ENCODE peak calls at places on chromosomes 11 and 22, in nine cellular contexts. One of them, this sample, is unnamed.

GRCh38 chr11:129446572-129446971 is 70.9 kb downstream of the BARX2 start:
- DNase-seq in K562: no peak
- DNase-seq in A549: no peak
- DNase-seq in GM12878: no peak
- DNase-seq in ovary: no peak
- DNase-seq in tibial nerve: no peak
- DNase-seq in upper lobe of left lung: no peak
- DNase-seq in stomach: no peak
- DNase-seq in SK-N-SH: no peak
- DNase-seq in this sample: no peak

GRCh38 chr11:86696004-86696403 is 23.6 kb upstream of the ME3 start:
- DNase-seq in ovary: no peak
- DNase-seq in SK-N-SH: no peak
- DNase-seq in stomach: no peak
- DNase-seq in tibial nerve: no peak
- DNase-seq in K562: no peak
- DNase-seq in upper lobe of left lung: no peak
- DNase-seq in GM12878: no peak
- DNase-seq in A549: peak
- DNase-seq in this sample: no peak

GRCh38 chr11:16924826-16925494 is 89.3 kb downstream of the PLEKHA7 start:
- DNase-seq in GM12878: no peak
- DNase-seq in A549: peak
- DNase-seq in K562: no peak
- DNase-seq in tibial nerve: no peak
- DNase-seq in upper lobe of left lung: peak
- DNase-seq in stomach: peak
- DNase-seq in SK-N-SH: peak
- DNase-seq in ovary: peak
- DNase-seq in this sample: peak

GRCh38 chr11:69088676-69089146 is 40.0 kb downstream of the TPCN2 start:
- DNase-seq in K562: peak
- DNase-seq in stomach: peak
- DNase-seq in A549: peak
- DNase-seq in GM12878: peak
- DNase-seq in upper lobe of left lung: peak
- DNase-seq in tibial nerve: peak
- DNase-seq in ovary: peak
- DNase-seq in SK-N-SH: peak
- DNase-seq in this sample: peak

GRCh38 chr11:85694385-85694980 is 8.5 kb upstream of the CCDC89 start:
- DNase-seq in K562: no peak
- DNase-seq in ovary: no peak
- DNase-seq in stomach: no peak
- DNase-seq in upper lobe of left lung: no peak
- DNase-seq in GM12878: no peak
- DNase-seq in A549: peak
- DNase-seq in SK-N-SH: peak
- DNase-seq in tibial nerve: no peak
- DNase-seq in this sample: no peak

GRCh38 chr11:27161071-27161470 is 120.5 kb downstream of the BBOX1 start:
- DNase-seq in stomach: no peak
- DNase-seq in K562: no peak
- DNase-seq in SK-N-SH: no peak
- DNase-seq in ovary: no peak
- DNase-seq in GM12878: no peak
- DNase-seq in tibial nerve: no peak
- DNase-seq in upper lobe of left lung: no peak
- DNase-seq in A549: no peak
- DNase-seq in this sample: no peak

GRCh38 chr11:75193711-75194110 is 42.8 kb downstream of the SLCO2B1 start:
- DNase-seq in stomach: no peak
- DNase-seq in upper lobe of left lung: no peak
- DNase-seq in A549: no peak
- DNase-seq in GM12878: no peak
- DNase-seq in ovary: no peak
- DNase-seq in K562: no peak
- DNase-seq in tibial nerve: no peak
- DNase-seq in SK-N-SH: no peak
- DNase-seq in this sample: peak

GRCh38 chr11:118883368-118884071 is at the start of gene CXCR5:
- DNase-seq in stomach: no peak
- DNase-seq in K562: no peak
- DNase-seq in tibial nerve: no peak
- DNase-seq in ovary: no peak
- DNase-seq in A549: no peak
- DNase-seq in upper lobe of left lung: no peak
- DNase-seq in SK-N-SH: no peak
- DNase-seq in GM12878: no peak
- DNase-seq in this sample: no peak

GRCh38 chr11:134636071-134636470 is 224.0 kb upstream of the B3GAT1 start:
- DNase-seq in SK-N-SH: no peak
- DNase-seq in GM12878: no peak
- DNase-seq in ovary: no peak
- DNase-seq in stomach: no peak
- DNase-seq in tibial nerve: no peak
- DNase-seq in upper lobe of left lung: no peak
- DNase-seq in K562: no peak
- DNase-seq in A549: no peak
- DNase-seq in this sample: no peak

GRCh38 chr11:93498099-93499040 is 44.8 kb downstream of the SMCO4 start:
- DNase-seq in ovary: no peak
- DNase-seq in GM12878: no peak
- DNase-seq in SK-N-SH: no peak
- DNase-seq in upper lobe of left lung: no peak
- DNase-seq in stomach: no peak
- DNase-seq in A549: peak
- DNase-seq in tibial nerve: no peak
- DNase-seq in K562: no peak
- DNase-seq in this sample: no peak

GRCh38 chr11:48307760-48308386 is 1.9 kb downstream of the OR4S1 start:
- DNase-seq in tibial nerve: peak
- DNase-seq in GM12878: no peak
- DNase-seq in upper lobe of left lung: peak
- DNase-seq in K562: peak
- DNase-seq in stomach: peak
- DNase-seq in SK-N-SH: peak
- DNase-seq in A549: peak
- DNase-seq in ovary: no peak
- DNase-seq in this sample: no peak

GRCh38 chr11:96481204-96481603 is 91.4 kb downstream of the JRKL start:
- DNase-seq in ovary: no peak
- DNase-seq in upper lobe of left lung: no peak
- DNase-seq in K562: no peak
- DNase-seq in SK-N-SH: no peak
- DNase-seq in tibial nerve: no peak
- DNase-seq in stomach: no peak
- DNase-seq in GM12878: no peak
- DNase-seq in A549: no peak
- DNase-seq in this sample: no peak

GRCh38 chr11:69301491-69302401 is 7.8 kb downstream of the MYEOV start:
- DNase-seq in SK-N-SH: peak
- DNase-seq in stomach: peak
- DNase-seq in K562: peak
- DNase-seq in tibial nerve: no peak
- DNase-seq in A549: peak
- DNase-seq in GM12878: no peak
- DNase-seq in upper lobe of left lung: peak
- DNase-seq in ovary: no peak
- DNase-seq in this sample: no peak

GRCh38 chr11:76721755-76722677 is 51.5 kb upstream of the LRRC32 start:
- DNase-seq in GM12878: no peak
- DNase-seq in K562: peak
- DNase-seq in stomach: peak
- DNase-seq in upper lobe of left lung: peak
- DNase-seq in tibial nerve: peak
- DNase-seq in ovary: peak
- DNase-seq in SK-N-SH: peak
- DNase-seq in A549: peak
- DNase-seq in this sample: peak

GRCh38 chr11:132779487-132779886 is 752.8 kb downstream of the OPCML start:
- DNase-seq in A549: no peak
- DNase-seq in tibial nerve: no peak
- DNase-seq in upper lobe of left lung: no peak
- DNase-seq in GM12878: no peak
- DNase-seq in ovary: no peak
- DNase-seq in K562: no peak
- DNase-seq in SK-N-SH: no peak
- DNase-seq in stomach: no peak
- DNase-seq in this sample: no peak

GRCh38 chr11:66875376-66875775 is 18.5 kb downstream of the LRFN4 start:
- DNase-seq in ovary: no peak
- DNase-seq in GM12878: no peak
- DNase-seq in SK-N-SH: no peak
- DNase-seq in stomach: no peak
- DNase-seq in upper lobe of left lung: no peak
- DNase-seq in A549: no peak
- DNase-seq in K562: no peak
- DNase-seq in tibial nerve: no peak
- DNase-seq in this sample: no peak

DNA sequence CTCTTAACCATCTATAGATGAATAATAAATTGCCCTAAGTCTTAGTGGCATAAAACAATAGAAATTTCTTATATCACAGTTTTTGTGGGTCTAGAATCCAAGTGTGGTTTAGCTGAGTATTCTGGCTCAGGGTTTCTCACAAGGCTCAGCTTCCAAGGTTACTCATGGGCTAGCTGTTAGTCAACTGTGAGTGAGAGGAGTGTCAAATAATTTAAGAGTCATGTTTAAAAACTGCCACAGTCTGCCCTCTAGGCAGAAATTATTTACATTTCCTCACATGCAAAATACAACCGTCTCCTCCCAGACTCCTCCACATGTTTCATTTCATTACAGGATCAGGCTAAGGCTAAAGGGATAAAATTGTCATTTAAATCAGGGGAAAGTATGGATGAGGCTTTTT is 324.2 kb downstream of the DYNC2H1 start:
- DNase-seq in upper lobe of left lung: no peak
- DNase-seq in ovary: no peak
- DNase-seq in stomach: no peak
- DNase-seq in GM12878: no peak
- DNase-seq in tibial nerve: no peak
- DNase-seq in A549: peak
- DNase-seq in SK-N-SH: no peak
- DNase-seq in K562: no peak
- DNase-seq in this sample: no peak
- TF ChIP-seq EP300 in upper lobe of left lung: no peak
- TF ChIP-seq EP300 in ovary: no peak
- TF ChIP-seq EP300 in stomach: no peak
- TF ChIP-seq EP300 in GM12878: no peak
- TF ChIP-seq EP300 in tibial nerve: no peak
- TF ChIP-seq EP300 in A549: no peak
- TF ChIP-seq EP300 in SK-N-SH: no peak
- TF ChIP-seq EP300 in K562: no peak
- TF ChIP-seq EP300 in this sample: no peak

GRCh38 chr11:83508804-83509203 is 222.6 kb upstream of the CCDC90B start:
- DNase-seq in upper lobe of left lung: peak
- DNase-seq in SK-N-SH: no peak
- DNase-seq in stomach: no peak
- DNase-seq in GM12878: no peak
- DNase-seq in K562: no peak
- DNase-seq in ovary: no peak
- DNase-seq in A549: no peak
- DNase-seq in tibial nerve: no peak
- DNase-seq in this sample: no peak
- TF ChIP-seq EP300 in upper lobe of left lung: no peak
- TF ChIP-seq EP300 in SK-N-SH: no peak
- TF ChIP-seq EP300 in stomach: no peak
- TF ChIP-seq EP300 in GM12878: no peak
- TF ChIP-seq EP300 in K562: no peak
- TF ChIP-seq EP300 in ovary: no peak
- TF ChIP-seq EP300 in A549: no peak
- TF ChIP-seq EP300 in tibial nerve: no peak
- TF ChIP-seq EP300 in this sample: no peak

GRCh38 chr22:25080855-25081254 is 118.8 kb upstream of the CRYBB3 start:
- DNase-seq in A549: no peak
- DNase-seq in stomach: no peak
- DNase-seq in GM12878: no peak
- DNase-seq in tibial nerve: no peak
- DNase-seq in upper lobe of left lung: no peak
- DNase-seq in SK-N-SH: no peak
- DNase-seq in ovary: no peak
- DNase-seq in K562: no peak
- DNase-seq in this sample: no peak

GRCh38 chr22:25078591-25078990 is 121.1 kb upstream of the CRYBB3 start:
- DNase-seq in upper lobe of left lung: no peak
- DNase-seq in GM12878: no peak
- DNase-seq in A549: no peak
- DNase-seq in SK-N-SH: no peak
- DNase-seq in tibial nerve: no peak
- DNase-seq in stomach: no peak
- DNase-seq in K562: no peak
- DNase-seq in ovary: no peak
- DNase-seq in this sample: no peak

GRCh38 chr22:25082096-25082495 is 117.6 kb upstream of the CRYBB3 start:
- DNase-seq in ovary: no peak
- DNase-seq in upper lobe of left lung: no peak
- DNase-seq in tibial nerve: no peak
- DNase-seq in stomach: no peak
- DNase-seq in A549: no peak
- DNase-seq in K562: no peak
- DNase-seq in SK-N-SH: no peak
- DNase-seq in GM12878: no peak
- DNase-seq in this sample: no peak

GRCh38 chr22:25083414-25084166 is 116.1 kb upstream of the CRYBB3 start:
- DNase-seq in ovary: no peak
- DNase-seq in K562: no peak
- DNase-seq in upper lobe of left lung: no peak
- DNase-seq in tibial nerve: peak
- DNase-seq in SK-N-SH: peak
- DNase-seq in A549: no peak
- DNase-seq in stomach: no peak
- DNase-seq in GM12878: no peak
- DNase-seq in this sample: no peak

GRCh38 chr22:25081409-25081824 is 118.2 kb upstream of the CRYBB3 start:
- DNase-seq in upper lobe of left lung: no peak
- DNase-seq in GM12878: no peak
- DNase-seq in ovary: no peak
- DNase-seq in stomach: peak
- DNase-seq in SK-N-SH: peak
- DNase-seq in tibial nerve: no peak
- DNase-seq in K562: peak
- DNase-seq in A549: peak
- DNase-seq in this sample: no peak
- TF ChIP-seq EP300 in upper lobe of left lung: no peak
- TF ChIP-seq EP300 in GM12878: no peak
- TF ChIP-seq EP300 in ovary: no peak
- TF ChIP-seq EP300 in stomach: no peak
- TF ChIP-seq EP300 in SK-N-SH: no peak
- TF ChIP-seq EP300 in tibial nerve: no peak
- TF ChIP-seq EP300 in K562: no peak
- TF ChIP-seq EP300 in A549: no peak
- TF ChIP-seq EP300 in this sample: no peak

DNA sequence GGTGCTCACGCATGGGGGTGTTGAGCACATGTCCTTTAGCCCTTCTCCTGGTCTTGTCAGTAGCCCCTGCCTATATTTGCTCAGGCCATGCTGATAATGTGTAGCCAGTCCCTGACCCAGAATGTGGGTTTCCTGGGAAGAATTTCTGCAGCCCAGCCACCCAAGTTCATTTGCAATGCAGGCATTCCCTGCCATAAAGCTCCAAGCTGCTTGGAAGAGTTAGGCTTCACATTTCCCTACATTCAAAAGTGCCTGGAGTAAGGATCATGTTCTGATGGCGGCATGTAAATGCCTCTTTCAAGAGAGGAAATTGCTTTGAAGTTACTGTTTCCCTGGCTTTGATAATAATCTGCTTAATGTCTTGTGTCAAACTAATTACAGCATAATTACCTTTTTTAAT is 266.1 kb downstream of the MIAT start:
- DNase-seq in ovary: no peak
- DNase-seq in upper lobe of left lung: no peak
- DNase-seq in tibial nerve: no peak
- DNase-seq in SK-N-SH: no peak
- DNase-seq in K562: no peak
- DNase-seq in GM12878: no peak
- DNase-seq in A549: no peak
- DNase-seq in stomach: no peak
- DNase-seq in this sample: no peak
- TF ChIP-seq EP300 in ovary: no peak
- TF ChIP-seq EP300 in upper lobe of left lung: no peak
- TF ChIP-seq EP300 in tibial nerve: no peak
- TF ChIP-seq EP300 in SK-N-SH: no peak
- TF ChIP-seq EP300 in K562: no peak
- TF ChIP-seq EP300 in GM12878: no peak
- TF ChIP-seq EP300 in A549: no peak
- TF ChIP-seq EP300 in stomach: no peak
- TF ChIP-seq EP300 in this sample: no peak

This sample was measured in sigmoid colon.